ENCODE peak calls at places on chromosomes 1 and 21, in five cellular contexts. Z, D, R, F and N are unnamed samples.

GRCh38 chr1:20476260-20477038 is 9.6 kb downstream of the CAMK2N1 start:
- DNase-seq in R (no peak), F (no peak), Z (no peak), D (peak), N (peak)

GRCh38 chr1:40901886-40902633 is 39.9 kb upstream of the CITED4 start:
- DNase-seq in R (peak), Z (no peak), D (peak), F (no peak), N (no peak)

GRCh38 chr21:29403291-29403690 is 104.6 kb downstream of the BACH1 start:
- DNase-seq in D (no peak), R (no peak), Z (no peak), F (no peak), N (no peak)

GRCh38 chr1:83735525-83735924 is 263.4 kb downstream of the TTLL7 start:
- DNase-seq in D (no peak), Z (no peak), R (no peak), F (no peak), N (no peak)

GRCh38 chr1:3657578-3658230 is 5.4 kb downstream of the TP73 start:
- DNase-seq in R (no peak), Z (no peak), F (no peak), D (no peak), N (no peak)

GRCh38 chr1:64161347-64162080 is 41.9 kb upstream of the UBE2U start:
- DNase-seq in R (peak), F (no peak), Z (no peak), D (no peak), N (no peak)

GRCh38 chr21:45507888-45508508 is 34.2 kb downstream of the SLC19A1 start:
- DNase-seq in R (no peak), Z (no peak), D (no peak), F (no peak), N (no peak)

GRCh38 chr1:60427194-60427593 is 353.6 kb upstream of the C1orf87 start:
- DNase-seq in D (no peak), R (no peak), Z (no peak), F (no peak), N (no peak)

GRCh38 chr1:64934115-64934880 is 32.1 kb downstream of the JAK1 start:
- DNase-seq in D (peak), F (no peak), R (peak), Z (no peak), N (no peak)

GRCh38 chr1:182721525-182721924 is 37.1 kb upstream of the RGS8 start:
- DNase-seq in Z (no peak), F (no peak), R (no peak), D (no peak), N (no peak)

GRCh38 chr1:182716740-182717720 is 32.6 kb upstream of the RGS8 start:
- DNase-seq in D (no peak), F (no peak), R (no peak), Z (no peak), N (no peak)

GRCh38 chr1:182720465-182720864 is 36.1 kb upstream of the RGS8 start:
- DNase-seq in Z (no peak), D (peak), R (no peak), F (peak), N (no peak)

GRCh38 chr1:182715531-182715930 is 31.1 kb upstream of the RGS8 start:
- DNase-seq in F (no peak), R (no peak), Z (no peak), D (no peak), N (no peak)

GRCh38 chr1:182718311-182718710 is 33.9 kb upstream of the RGS8 start:
- DNase-seq in R (no peak), Z (no peak), D (peak), F (no peak), N (no peak)
- TF ChIP-seq CTCF in R (no peak), Z (no peak), D (no peak), F (no peak), N (no peak)

GRCh38 chr1:214344897-214345296 is 63.9 kb downstream of the SMYD2 start:
- DNase-seq in R (no peak), F (no peak), D (no peak), Z (no peak), N (no peak)

GRCh38 chr1:214337536-214337935 is 56.6 kb downstream of the SMYD2 start:
- DNase-seq in D (peak), F (no peak), Z (no peak), R (no peak), N (no peak)

GRCh38 chr1:214341918-214342317 is 61.0 kb downstream of the SMYD2 start:
- DNase-seq in R (no peak), F (no peak), Z (no peak), D (no peak), N (no peak)

GRCh38 chr1:214338212-214338611 is 57.3 kb downstream of the SMYD2 start:
- DNase-seq in Z (no peak), F (no peak), D (no peak), R (no peak), N (no peak)

DNA sequence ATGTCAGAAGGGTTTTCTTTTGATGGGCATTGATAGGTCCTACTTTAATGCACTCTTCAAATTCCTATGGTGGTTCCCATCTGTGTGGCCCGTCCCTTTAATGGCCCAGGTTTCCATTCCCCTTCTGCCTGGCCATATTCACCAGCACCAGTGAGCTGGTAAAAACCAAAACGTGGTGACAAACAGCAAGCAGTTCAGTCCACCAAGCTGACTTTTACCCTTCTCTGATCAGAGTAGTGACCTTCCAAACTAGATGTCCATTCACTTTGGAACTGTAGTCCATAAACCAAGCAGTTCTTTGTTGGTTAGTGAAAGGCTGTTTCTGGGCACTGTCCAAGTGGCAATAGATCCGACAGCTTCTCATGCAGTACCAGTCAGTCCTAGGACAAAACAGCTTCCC is 60.5 kb downstream of the SMYD2 start:
- DNase-seq in Z (no peak), F (no peak), D (no peak), R (no peak), N (no peak)
- TF ChIP-seq CTCF in Z (no peak), F (no peak), D (no peak), R (no peak), N (no peak)

DNA sequence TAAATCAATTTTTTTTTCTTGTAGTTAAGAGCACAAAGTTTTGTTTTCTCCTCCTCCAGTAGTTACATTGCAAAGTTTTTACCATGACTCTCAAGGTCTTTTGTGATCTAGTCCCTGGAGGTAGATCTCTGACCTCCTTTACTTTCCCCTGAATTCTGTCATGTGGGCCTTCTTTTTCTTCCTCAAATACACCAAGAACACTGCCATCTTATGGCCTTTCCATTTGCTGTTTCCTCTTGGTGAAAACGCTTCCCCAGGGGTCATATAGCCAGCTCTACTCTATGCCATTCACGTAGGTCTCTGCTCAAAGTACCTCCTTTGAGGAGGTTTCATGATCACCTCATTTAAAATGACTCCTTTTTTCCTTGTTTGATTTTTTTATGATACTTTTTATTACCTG is 2.7 kb downstream of the DDX20 start:
- DNase-seq in D (peak), F (no peak), R (no peak), Z (no peak), N (no peak)
- TF ChIP-seq CTCF in D (no peak), F (no peak), R (no peak), Z (no peak), N (no peak)

DNA sequence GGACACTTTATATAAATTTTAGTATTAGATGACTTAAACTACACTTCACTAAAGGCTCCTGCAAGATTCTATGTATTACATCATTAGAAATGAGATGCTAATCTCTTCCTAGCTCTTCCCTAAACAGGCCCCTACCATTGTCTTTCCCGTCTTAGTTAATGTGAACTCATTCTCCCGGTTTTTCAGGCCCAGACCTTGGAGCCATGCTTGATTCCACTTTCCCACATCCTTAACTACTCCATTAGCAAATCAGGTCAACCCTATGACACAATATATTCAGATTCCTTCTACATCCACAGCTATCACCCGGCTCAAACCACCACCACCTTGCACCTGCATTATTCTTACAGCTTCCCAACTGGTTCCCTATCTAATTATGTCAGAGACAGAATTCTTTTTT is 73.3 kb downstream of the NVL start:
- DNase-seq in F (no peak), R (no peak), Z (no peak), D (no peak), N (no peak)
- TF ChIP-seq CTCF in F (no peak), R (no peak), Z (no peak), D (no peak), N (no peak)

GRCh38 chr1:25206201-25206600 is 26.1 kb downstream of the SYF2 start:
- DNase-seq in Z (no peak), F (no peak), D (no peak), R (no peak), N (no peak)

GRCh38 chr1:25208127-25208526 is 24.2 kb downstream of the SYF2 start:
- DNase-seq in Z (no peak), R (no peak), F (no peak), D (no peak), N (no peak)

GRCh38 chr1:25208561-25209222 is 23.6 kb downstream of the SYF2 start:
- DNase-seq in R (no peak), Z (no peak), F (no peak), D (no peak), N (no peak)

GRCh38 chr1:25201006-25201405 is 31.3 kb downstream of the SYF2 start:
- DNase-seq in D (no peak), F (no peak), R (no peak), Z (no peak), N (no peak)

DNA sequence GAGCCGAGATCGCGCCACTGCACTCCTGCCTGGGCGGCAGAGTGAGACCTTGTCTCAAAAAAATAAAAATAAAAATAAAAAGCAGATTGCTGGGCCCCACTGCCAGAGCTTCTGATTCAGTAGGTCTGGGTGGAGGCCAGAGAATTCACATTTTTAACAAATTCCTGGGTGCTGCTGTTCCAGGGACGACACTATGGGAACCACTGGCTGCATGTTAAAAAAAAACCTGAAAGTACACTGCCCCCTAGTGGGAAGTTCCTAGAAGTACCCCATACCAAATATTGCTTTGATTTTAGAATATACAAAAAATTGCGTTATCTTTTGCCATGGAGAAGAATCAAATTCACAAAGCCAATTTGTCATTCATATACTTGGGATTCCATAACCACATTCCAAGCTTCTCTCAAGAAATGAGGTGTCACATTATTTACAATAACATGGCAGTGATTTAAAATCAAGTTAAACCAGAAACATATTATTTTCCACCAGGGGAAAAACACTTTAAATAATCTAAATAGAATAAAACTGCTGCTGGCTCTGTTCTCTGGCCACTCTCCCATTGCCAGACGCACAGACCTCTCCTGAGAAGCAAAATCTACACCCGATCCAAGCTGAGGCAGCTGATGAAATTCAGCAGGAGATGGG is 27.4 kb downstream of the SYF2 start:
- DNase-seq in Z (no peak), R (no peak), F (no peak), D (peak), N (no peak)
- TF ChIP-seq CTCF in Z (peak), R (peak), F (peak), D (peak), N (peak)

GRCh38 chr1:92748138-92748537 is 36.8 kb downstream of the EVI5 start:
- DNase-seq in Z (no peak), R (no peak), D (no peak), F (no peak), N (no peak)
- TF ChIP-seq CTCF in Z (no peak), R (no peak), D (no peak), F (no peak), N (no peak)

GRCh38 chr1:2055911-2056575 is 5.8 kb downstream of the PRKCZ start:
- DNase-seq in R (no peak), Z (no peak), D (no peak), F (no peak), N (no peak)
- TF ChIP-seq CTCF in R (no peak), Z (no peak), D (no peak), F (no peak), N (no peak)